ENCODE peak calls at places on chromosome X, in ten cellular contexts. H is adipocyte, U is lower lobe of right lung, W is naive B cell, L is NCI-H1436, S is RCC 7860, M is body of pancreas, A is EL, R is A549, Y is Caco-2. C is an unnamed sample.

GRCh38 chrX:112818114-112819012 is 22.3 kb downstream of the AMOT start:
- DNase-seq in H (no peak), U (no peak), W (no peak), L (peak), S (no peak), M (no peak), A (no peak), R (no peak), Y (no peak), C (no peak)

GRCh38 chrX:120145295-120145925 is 13.0 kb upstream of the RHOXF2 start:
- DNase-seq in H (no peak), U (no peak), W (no peak), L (no peak), S (no peak), M (no peak), A (no peak), R (no peak), Y (no peak), C (no peak)

GRCh38 chrX:130079824-130080406 is 30.4 kb downstream of the ELF4 start:
- DNase-seq in H (peak), U (no peak), W (peak), L (peak), S (peak), M (peak), A (peak), R (peak), Y (peak), C (peak)

GRCh38 chrX:25873196-25873595 is 264.9 kb upstream of the MAGEB18 start:
- DNase-seq in H (no peak), U (no peak), W (no peak), L (no peak), S (no peak), M (peak), A (no peak), R (no peak), Y (no peak), C (peak)

GRCh38 chrX:41085883-41086626 is 810 bp downstream of the USP9X start:
- DNase-seq in H (peak), U (peak), W (peak), L (no peak), S (peak), M (peak), A (peak), R (peak), Y (peak), C (no peak)

GRCh38 chrX:54530358-54530900 is 410 bp downstream of the GNL3L start:
- DNase-seq in H (peak), U (no peak), W (no peak), L (no peak), S (no peak), M (no peak), A (peak), R (no peak), Y (no peak), C (no peak)

GRCh38 chrX:14027031-14027430 is 2.7 kb downstream of the GEMIN8 start:
- DNase-seq in H (no peak), U (no peak), W (no peak), L (no peak), S (no peak), M (peak), A (no peak), R (no peak), Y (no peak), C (no peak)

GRCh38 chrX:8730812-8731578 is 942 bp downstream of the ANOS1 start:
- DNase-seq in H (peak), U (no peak), W (no peak), L (no peak), S (no peak), M (no peak), A (peak), R (no peak), Y (no peak), C (no peak)

GRCh38 chrX:102339312-102340298 is 92.6 kb downstream of the NXF2 start:
- DNase-seq in H (no peak), U (peak), W (no peak), L (no peak), S (no peak), M (no peak), A (no peak), R (no peak), Y (no peak), C (no peak)

GRCh38 chrX:80876877-80877276 is 67.2 kb upstream of the BRWD3 start:
- DNase-seq in H (peak), U (no peak), W (peak), L (peak), S (peak), M (no peak), A (peak), R (peak), Y (peak), C (peak)

GRCh38 chrX:70973221-70973620 is 42.3 kb upstream of the SLC7A3 start:
- DNase-seq in H (no peak), U (no peak), W (no peak), L (no peak), S (no peak), M (no peak), A (no peak), R (no peak), Y (no peak), C (no peak)

GRCh38 chrX:140163376-140164159 is 198.2 kb upstream of the CXorf66 start:
- DNase-seq in H (no peak), U (no peak), W (no peak), L (no peak), S (no peak), M (no peak), A (no peak), R (no peak), Y (no peak), C (no peak)

GRCh38 chrX:47690175-47690574 is 31.2 kb upstream of the UXT start:
- DNase-seq in H (no peak), U (no peak), W (no peak), L (no peak), S (peak), M (no peak), A (peak), R (peak), Y (peak), C (no peak)

GRCh38 chrX:2497961-2498780 is 2.6 kb downstream of the DHRSX start:
- DNase-seq in H (peak), U (no peak), W (no peak), L (no peak), S (no peak), M (peak), A (no peak), R (peak), Y (peak), C (no peak)

GRCh38 chrX:41785685-41786084 is 61.7 kb downstream of the GPR82 start:
- DNase-seq in H (no peak), U (no peak), W (no peak), L (no peak), S (peak), M (no peak), A (peak), R (no peak), Y (no peak), C (no peak)

GRCh38 chrX:118693843-118694242 is 33.6 kb upstream of the IL13RA1 start:
- DNase-seq in H (no peak), U (no peak), W (no peak), L (no peak), S (no peak), M (no peak), A (no peak), R (no peak), Y (no peak), C (no peak)

GRCh38 chrX:9538544-9539045 is 73.7 kb downstream of the TBL1X start:
- DNase-seq in H (no peak), U (no peak), W (no peak), L (peak), S (no peak), M (peak), A (no peak), R (no peak), Y (peak), C (no peak)

C was measured in kidney epithelial cell.